ENCODE peak calls at places on chromosomes 11 and 22, in five cellular contexts. One of them, this sample, is unnamed.

GRCh38 chr22:24938741-24939341 is 7.7 kb downstream of the LHFPL7 start:
- DNase-seq in amniotic stem cell: no peak
- DNase-seq in ELR: peak; percentile 53
- DNase-seq in astrocyte of the spinal cord: peak; percentile 32
- DNase-seq in stomach: no peak
- DNase-seq in this sample: peak; percentile 80

GRCh38 chr11:44788536-44789227 is 61.9 kb downstream of the TSPAN18 start:
- DNase-seq in amniotic stem cell: no peak
- DNase-seq in astrocyte of the spinal cord: peak; percentile 32
- DNase-seq in ELR: no peak
- DNase-seq in stomach: no peak
- DNase-seq in this sample: no peak

GRCh38 chr22:25146906-25147754 is 52.5 kb upstream of the CRYBB3 start:
- DNase-seq in amniotic stem cell: no peak
- DNase-seq in ELR: no peak
- DNase-seq in stomach: no peak
- DNase-seq in astrocyte of the spinal cord: no peak
- DNase-seq in this sample: no peak

GRCh38 chr11:35969089-35970046 is 25.5 kb downstream of the LDLRAD3 start:
- DNase-seq in ELR: no peak
- DNase-seq in astrocyte of the spinal cord: peak; percentile 43
- DNase-seq in amniotic stem cell: no peak
- DNase-seq in stomach: peak; percentile 78
- DNase-seq in this sample: no peak

GRCh38 chr11:19934828-19935259 is 222.2 kb downstream of the NAV2 start:
- DNase-seq in astrocyte of the spinal cord: peak; percentile 70
- DNase-seq in amniotic stem cell: peak; percentile 70
- DNase-seq in stomach: no peak
- DNase-seq in ELR: peak; percentile 91
- DNase-seq in this sample: no peak

GRCh38 chr11:64101461-64101860 is 64.5 kb downstream of the MACROD1 start:
- DNase-seq in stomach: no peak
- DNase-seq in amniotic stem cell: no peak
- DNase-seq in astrocyte of the spinal cord: no peak
- DNase-seq in ELR: no peak
- DNase-seq in this sample: no peak

GRCh38 chr11:35065566-35065965 is 73.4 kb upstream of the CD44 start:
- DNase-seq in ELR: no peak
- DNase-seq in astrocyte of the spinal cord: no peak
- DNase-seq in amniotic stem cell: no peak
- DNase-seq in stomach: no peak
- DNase-seq in this sample: no peak

GRCh38 chr22:46104881-46105493 is 45.3 kb upstream of the PPARA start:
- DNase-seq in ELR: no peak
- DNase-seq in astrocyte of the spinal cord: no peak
- DNase-seq in stomach: no peak
- DNase-seq in amniotic stem cell: no peak
- DNase-seq in this sample: no peak

GRCh38 chr11:128877726-128878125 is 10.6 kb upstream of the KCNJ1 start:
- DNase-seq in stomach: no peak
- DNase-seq in astrocyte of the spinal cord: no peak
- DNase-seq in amniotic stem cell: no peak
- DNase-seq in ELR: no peak
- DNase-seq in this sample: no peak